ENCODE peak calls at places on chromosomes 12 and 14, in ten cellular contexts. I, E, D, L, S, U, B, Q, A and M are unnamed samples.
A peak's percentile ranks its signal among the peaks of the same experiment; 100 is the strongest.

GRCh38 chr12:124758266-124759200 is 105.1 kb downstream of the SCARB1 start:
- DNase-seq in S (no peak), B (no peak), I (no peak), D (no peak), L (no peak), U (no peak), E (no peak), Q (no peak), A (peak; percentile 68), M (peak; percentile 99)

GRCh38 chr14:52314521-52315354 is 626 bp downstream of the PTGER2 start:
- DNase-seq in U (peak; percentile 40), B (peak; percentile 56), S (peak; percentile 42), Q (no peak), A (no peak), D (no peak), L (no peak), I (peak; percentile 8), E (peak; percentile 24), M (no peak)

GRCh38 chr14:44657688-44658388 is 150.8 kb upstream of the FSCB start:
- DNase-seq in E (peak; percentile 5), L (no peak), U (no peak), A (no peak), D (peak; percentile 52), B (peak; percentile 0), I (no peak), S (no peak), Q (peak; percentile 78), M (peak; percentile 72)

GRCh38 chr14:96173646-96174475 is 30.8 kb upstream of the BDKRB2 start:
- DNase-seq in U (no peak), I (no peak), B (no peak), S (no peak), D (no peak), E (no peak), Q (no peak), A (no peak), L (no peak), M (no peak)

GRCh38 chr14:61104358-61104757 is 123.3 kb downstream of the SLC38A6 start:
- DNase-seq in L (no peak), B (no peak), D (no peak), Q (no peak), I (no peak), S (no peak), U (no peak), A (no peak), E (no peak), M (no peak)

GRCh38 chr12:123973552-123974341 is 732 bp downstream of the ZNF664 start:
- DNase-seq in S (peak; percentile 7), A (peak; percentile 35), I (no peak), Q (peak; percentile 49), E (peak; percentile 28), U (peak; percentile 51), L (no peak), D (no peak), B (peak; percentile 72), M (no peak)

GRCh38 chr12:4025420-4026358 is 152.5 kb upstream of the PARP11 start:
- DNase-seq in S (no peak), Q (no peak), L (no peak), E (no peak), U (no peak), B (no peak), I (no peak), D (peak; percentile 43), A (no peak), M (no peak)

GRCh38 chr12:3658327-3659163 is 94.4 kb downstream of the CRACR2A start:
- DNase-seq in I (peak; percentile 5), U (peak; percentile 41), E (peak; percentile 35), L (no peak), A (no peak), S (no peak), B (no peak), Q (no peak), D (no peak), M (no peak)

GRCh38 chr14:54702014-54702491 is 135.1 kb downstream of the SAMD4A start:
- DNase-seq in E (no peak), L (no peak), D (no peak), Q (no peak), I (no peak), B (no peak), U (no peak), A (no peak), S (no peak), M (no peak)

GRCh38 chr14:68408680-68409079 is 384.2 kb downstream of the ZFP36L1 start:
- DNase-seq in L (no peak), D (peak; percentile 19), U (no peak), B (no peak), S (no peak), I (no peak), Q (peak; percentile 39), E (peak; percentile 32), A (no peak), M (no peak)

GRCh38 chr12:53782093-53782703 is 30.4 kb upstream of the CISTR start:
- DNase-seq in B (no peak), U (no peak), L (no peak), I (no peak), S (no peak), A (no peak), D (no peak), E (peak; percentile 30), Q (no peak), M (no peak)

GRCh38 chr12:41361791-41362190 is 173.7 kb downstream of the PDZRN4 start:
- DNase-seq in U (no peak), A (no peak), L (no peak), Q (no peak), E (no peak), D (no peak), S (no peak), B (no peak), I (no peak), M (peak; percentile 7)

GRCh38 chr12:48901278-48901677 is 24.0 kb downstream of the FKBP11 start:
- DNase-seq in S (no peak), D (no peak), E (peak; percentile 69), Q (peak; percentile 11), I (no peak), U (no peak), L (no peak), A (no peak), B (peak; percentile 25), M (no peak)

GRCh38 chr14:33802737-33803136 is 148.1 kb downstream of the EGLN3 start:
- DNase-seq in L (no peak), A (no peak), U (no peak), E (no peak), Q (no peak), D (no peak), I (no peak), B (no peak), S (no peak), M (no peak)

GRCh38 chr14:106222736-106223135 is 696.4 kb downstream of the TMEM121 start:
- DNase-seq in L (no peak), A (no peak), B (no peak), Q (no peak), S (no peak), I (no peak), D (no peak), E (no peak), U (no peak), M (no peak)

GRCh38 chr12:13595536-13596450 is 385.6 kb downstream of the GRIN2B start:
- DNase-seq in L (no peak), A (no peak), D (no peak), E (peak; percentile 4), I (no peak), U (no peak), S (no peak), Q (no peak), B (no peak), M (peak; percentile 8)

GRCh38 chr12:58961906-58962305 is 41.6 kb upstream of the LRIG3 start:
- DNase-seq in D (no peak), U (no peak), A (no peak), I (no peak), Q (no peak), S (no peak), B (no peak), L (no peak), E (no peak), M (no peak)

GRCh38 chr12:105228494-105228893 is 7.5 kb downstream of the APPL2 start:
- DNase-seq in I (no peak), A (no peak), B (peak; percentile 80), D (peak; percentile 82), L (no peak), Q (no peak), E (peak; percentile 49), S (no peak), U (no peak), M (no peak)

GRCh38 chr14:79011091-79011919 is 841.1 kb downstream of the NRXN3 start:
- DNase-seq in B (peak; percentile 73), I (peak; percentile 8), Q (peak; percentile 40), S (no peak), E (peak; percentile 95), D (peak; percentile 9), U (no peak), A (peak; percentile 46), L (no peak), M (peak; percentile 41)

GRCh38 chr14:92105845-92106094 is 612 bp downstream of the ATXN3 start:
- DNase-seq in D (no peak), E (peak; percentile 48), B (no peak), I (peak; percentile 40), U (peak; percentile 65), S (no peak), A (peak; percentile 20), L (peak; percentile 16), Q (peak; percentile 70), M (peak; percentile 54)

GRCh38 chr14:81565441-81566290 is 32.0 kb upstream of the SEL1L start:
- DNase-seq in S (no peak), I (peak; percentile 53), U (no peak), Q (peak; percentile 67), L (peak; percentile 44), A (peak; percentile 3), E (peak; percentile 59), B (peak; percentile 54), D (peak; percentile 18), M (no peak)

GRCh38 chr12:122990961-122991622 is 10.6 kb downstream of the ARL6IP4 start:
- DNase-seq in A (no peak), U (peak; percentile 20), D (no peak), Q (no peak), I (no peak), B (no peak), E (no peak), L (no peak), S (no peak), M (no peak)

GRCh38 chr14:98954347-98955000 is 317.5 kb downstream of the BCL11B start:
- DNase-seq in S (no peak), I (no peak), B (no peak), Q (no peak), E (peak; percentile 41), U (no peak), L (no peak), D (no peak), A (no peak), M (no peak)

GRCh38 chr14:30375280-30375892 is 183.6 kb upstream of the G2E3 start:
- DNase-seq in L (peak; percentile 10), A (no peak), D (peak; percentile 53), E (peak; percentile 73), I (peak; percentile 46), S (peak; percentile 4), U (peak; percentile 43), B (peak; percentile 69), Q (peak; percentile 84), M (peak; percentile 27)

GRCh38 chr14:64788706-64789105 is 84.5 kb downstream of the PLEKHG3 start:
- DNase-seq in B (peak; percentile 84), I (no peak), A (no peak), S (no peak), Q (no peak), L (no peak), D (peak; percentile 42), E (peak; percentile 90), U (no peak), M (peak; percentile 78)

GRCh38 chr12:62631531-62632520 is 165.2 kb downstream of the MON2 start:
- DNase-seq in S (peak; percentile 1), U (peak; percentile 76), L (peak; percentile 34), I (no peak), D (peak; percentile 90), A (peak; percentile 92), B (peak; percentile 90), E (peak; percentile 49), Q (peak; percentile 47), M (peak; percentile 72)

GRCh38 chr14:24369463-24369862 is 1.5 kb downstream of the NFATC4 start:
- DNase-seq in Q (no peak), B (no peak), L (no peak), I (no peak), A (no peak), D (no peak), U (no peak), E (no peak), S (no peak), M (no peak)

GRCh38 chr14:68245146-68246073 is 425.8 kb downstream of the RAD51B start:
- DNase-seq in Q (peak; percentile 33), B (peak; percentile 57), A (no peak), E (peak; percentile 53), I (no peak), L (no peak), S (no peak), U (peak; percentile 32), D (peak; percentile 72), M (peak; percentile 20)